ENCODE peak calls at places on chromosomes 11 and 22, in eight cellular contexts. Z, K, H, O, B, D, X and V are unnamed samples.

GRCh38 chr22:40367342-40367741 is 3.1 kb upstream of the SGSM3 start:
- DNase-seq in Z (no peak), K (no peak), H (no peak), O (peak), B (no peak), D (peak), X (no peak), V (no peak)

GRCh38 chr11:8327761-8328192 is 64.1 kb upstream of the LMO1 start:
- DNase-seq in Z (peak), K (no peak), H (no peak), O (no peak), B (no peak), D (no peak), X (no peak), V (no peak)

GRCh38 chr11:117772360-117772759 is 24.7 kb downstream of the DSCAML1 start:
- DNase-seq in Z (no peak), K (no peak), H (no peak), O (no peak), B (no peak), D (no peak), X (no peak), V (no peak)

GRCh38 chr11:45094958-45095690 is 51.3 kb upstream of the PRDM11 start:
- DNase-seq in Z (no peak), K (peak), H (no peak), O (no peak), B (no peak), D (no peak), X (peak), V (no peak)

GRCh38 chr11:12163181-12163841 is 52.9 kb downstream of the MICAL2 start:
- DNase-seq in Z (peak), K (no peak), H (peak), O (no peak), B (no peak), D (peak), X (peak), V (no peak)

GRCh38 chr11:34830648-34831047 is 85.5 kb downstream of the APIP start:
- DNase-seq in Z (no peak), K (no peak), H (no peak), O (no peak), B (no peak), D (no peak), X (no peak), V (no peak)

GRCh38 chr22:28440517-28441366 is 238.9 kb downstream of the TTC28 start:
- DNase-seq in Z (no peak), K (no peak), H (peak), O (no peak), B (no peak), D (no peak), X (no peak), V (no peak)

GRCh38 chr11:79156031-79156430 is 284.8 kb downstream of the TENM4 start:
- DNase-seq in Z (peak), K (no peak), H (no peak), O (no peak), B (no peak), D (no peak), X (peak), V (no peak)

GRCh38 chr11:128548655-128549255 is 38.6 kb downstream of the ETS1 start:
- DNase-seq in Z (no peak), K (no peak), H (no peak), O (peak), B (peak), D (peak), X (peak), V (no peak)

GRCh38 chr22:39283312-39284141 is 35.9 kb downstream of the RPL3 start:
- DNase-seq in Z (no peak), K (no peak), H (no peak), O (peak), B (no peak), D (peak), X (no peak), V (no peak)

GRCh38 chr11:131838016-131838415 is 467.6 kb downstream of the NTM start:
- DNase-seq in Z (no peak), K (no peak), H (no peak), O (no peak), B (no peak), D (no peak), X (no peak), V (no peak)

GRCh38 chr11:76030973-76031590 is 175.2 kb downstream of the WNT11 start:
- DNase-seq in Z (peak), K (no peak), H (peak), O (no peak), B (peak), D (no peak), X (no peak), V (no peak)

GRCh38 chr11:128299132-128299726 is 288.1 kb downstream of the ETS1 start:
- DNase-seq in Z (peak), K (peak), H (peak), O (no peak), B (no peak), D (no peak), X (no peak), V (no peak)

GRCh38 chr22:43232445-43232844 is 45.5 kb upstream of the TTLL12 start:
- DNase-seq in Z (no peak), K (no peak), H (no peak), O (no peak), B (no peak), D (no peak), X (no peak), V (no peak)

GRCh38 chr11:68297812-68298658 is 14.4 kb upstream of the LRP5 start:
- DNase-seq in Z (peak), K (peak), H (peak), O (peak), B (peak), D (peak), X (peak), V (peak)

GRCh38 chr11:13183094-13183825 is 94.3 kb upstream of the BMAL1 start:
- DNase-seq in Z (peak), K (no peak), H (peak), O (no peak), B (peak), D (no peak), X (no peak), V (no peak)

GRCh38 chr11:76678316-76678715 is 7.8 kb upstream of the LRRC32 start:
- DNase-seq in Z (no peak), K (no peak), H (no peak), O (no peak), B (no peak), D (no peak), X (no peak), V (peak)

GRCh38 chr11:128481135-128481534 is 106.2 kb downstream of the ETS1 start:
- DNase-seq in Z (peak), K (no peak), H (peak), O (no peak), B (no peak), D (no peak), X (no peak), V (no peak)

GRCh38 chr11:105447936-105448702 is 161.8 kb upstream of the GRIA4 start:
- DNase-seq in Z (no peak), K (no peak), H (no peak), O (no peak), B (no peak), D (no peak), X (peak), V (no peak)

GRCh38 chr11:71183878-71184277 is 68.5 kb downstream of the SHANK2 start:
- DNase-seq in Z (no peak), K (no peak), H (no peak), O (no peak), B (no peak), D (no peak), X (no peak), V (no peak)

GRCh38 chr11:56905442-56905841 is 83.3 kb upstream of the OR5AK2 start:
- DNase-seq in Z (no peak), K (no peak), H (no peak), O (no peak), B (no peak), D (peak), X (no peak), V (no peak)

GRCh38 chr11:94885133-94885532 is 88.2 kb downstream of the CWC15 start:
- DNase-seq in Z (peak), K (peak), H (peak), O (no peak), B (no peak), D (no peak), X (peak), V (no peak)

GRCh38 chr11:71322861-71323582 is 70.6 kb upstream of the SHANK2 start:
- DNase-seq in Z (no peak), K (no peak), H (no peak), O (no peak), B (no peak), D (no peak), X (no peak), V (no peak)

GRCh38 chr22:30224161-30224857 is 22.2 kb downstream of the LIF start:
- DNase-seq in Z (peak), K (no peak), H (no peak), O (no peak), B (no peak), D (no peak), X (no peak), V (no peak)

GRCh38 chr11:88414385-88414861 is 76.9 kb upstream of the CTSC start:
- DNase-seq in Z (peak), K (no peak), H (peak), O (no peak), B (no peak), D (peak), X (no peak), V (peak)

GRCh38 chr11:13681470-13681869 is 13.0 kb downstream of the FAR1 start:
- DNase-seq in Z (no peak), K (no peak), H (no peak), O (no peak), B (no peak), D (no peak), X (no peak), V (no peak)

GRCh38 chr11:24521586-24521985 is 24.7 kb downstream of the LUZP2 start:
- DNase-seq in Z (no peak), K (no peak), H (no peak), O (no peak), B (no peak), D (no peak), X (no peak), V (no peak)

GRCh38 chr11:133900176-133901105 is 55.1 kb upstream of the SPATA19 start:
- DNase-seq in Z (no peak), K (peak), H (no peak), O (peak), B (no peak), D (no peak), X (peak), V (no peak)

GRCh38 chr11:61963016-61963281 is 4.5 kb downstream of the FTH1 start:
- DNase-seq in Z (no peak), K (no peak), H (no peak), O (no peak), B (no peak), D (peak), X (no peak), V (no peak)

GRCh38 chr11:67680701-67681472 is 6.5 kb upstream of the ALDH3B2 start:
- DNase-seq in Z (no peak), K (no peak), H (no peak), O (no peak), B (no peak), D (no peak), X (no peak), V (no peak)

GRCh38 chr22:28208036-28208435 is 289.0 kb upstream of the PITPNB start:
- DNase-seq in Z (peak), K (no peak), H (no peak), O (no peak), B (no peak), D (no peak), X (no peak), V (no peak)

DNA sequence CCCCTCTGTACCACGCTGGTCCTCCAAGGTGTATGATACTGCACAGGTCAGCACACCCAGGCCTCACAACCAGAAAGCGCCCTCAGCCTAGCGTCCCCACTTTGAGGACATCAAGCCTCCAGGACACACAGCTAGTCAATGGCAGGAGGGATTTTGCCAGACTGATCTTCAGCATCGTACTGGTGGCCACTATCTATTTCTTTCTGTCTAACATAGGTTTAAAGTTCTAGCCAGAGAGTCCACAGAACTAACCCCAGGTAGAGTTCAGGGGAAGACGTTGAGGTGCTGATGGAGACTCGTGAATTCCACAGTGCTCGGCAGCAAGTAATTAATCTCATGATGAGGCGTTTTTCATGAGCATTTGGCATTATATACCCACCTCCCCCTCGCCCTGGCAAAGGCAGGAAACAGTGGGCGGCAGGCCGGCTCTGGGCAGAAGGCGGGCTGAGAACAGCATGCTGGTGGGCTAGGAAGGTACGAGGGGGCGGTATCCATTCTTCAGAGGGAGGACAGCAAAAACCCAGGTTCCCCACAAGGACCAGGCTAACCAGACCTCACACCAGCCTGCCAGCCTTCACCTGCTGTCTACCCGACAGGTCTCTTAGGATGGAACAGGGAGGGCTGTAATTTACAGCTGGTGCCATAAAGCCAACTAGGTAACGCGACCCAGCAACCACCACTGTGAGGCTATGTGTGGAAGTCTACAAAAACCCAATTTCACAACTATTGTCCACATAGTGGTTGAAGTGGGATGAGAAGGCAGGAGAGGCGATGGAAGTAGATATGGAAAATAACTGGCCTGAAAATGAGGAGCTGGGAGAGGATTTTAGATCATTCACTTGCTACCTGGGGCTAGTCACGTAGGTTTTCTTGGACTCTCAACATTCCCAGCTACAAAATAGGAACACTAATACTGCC is 18.5 kb downstream of the MYH9 start:
- DNase-seq in Z (no peak), K (no peak), H (no peak), O (no peak), B (no peak), D (no peak), X (peak), V (no peak)
- H3K4me3 ChIP-seq in Z (no peak), K (no peak), H (no peak), O (no peak), B (peak), D (peak), X (peak), V (no peak)

DNA sequence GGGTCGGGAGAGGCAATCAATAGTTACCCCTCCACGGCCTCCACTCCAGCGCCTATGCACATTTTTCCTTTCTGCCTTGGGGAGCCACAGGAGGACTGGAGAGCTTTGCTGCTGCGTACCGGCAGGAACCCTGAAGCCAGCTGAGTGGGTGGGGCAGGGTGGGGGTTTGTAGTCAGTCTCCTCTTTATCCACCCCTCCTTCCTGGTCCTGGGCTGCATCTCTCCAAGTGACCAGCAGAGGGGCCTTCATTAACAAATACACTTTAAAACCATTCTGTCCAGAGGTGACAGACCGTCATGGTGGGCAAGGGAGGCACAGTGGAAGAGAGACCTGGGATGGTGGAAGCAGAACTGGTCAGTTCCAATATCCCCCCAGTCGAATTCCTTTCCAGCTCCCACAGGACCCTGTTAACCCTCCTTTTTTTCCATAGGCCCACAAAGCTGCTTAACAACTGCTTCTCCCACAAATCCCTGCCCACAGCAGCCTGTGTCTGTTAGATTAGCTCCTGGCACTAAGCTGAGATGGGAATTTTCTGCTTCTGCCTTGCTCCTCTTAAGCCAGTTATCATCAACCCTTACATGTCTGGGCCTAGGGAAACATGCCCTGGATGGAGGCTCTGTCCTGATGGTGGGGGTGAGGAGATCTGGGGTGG is 3.9 kb upstream of the ABCG4 start:
- DNase-seq in Z (peak), K (peak), H (peak), O (peak), B (peak), D (peak), X (peak), V (peak)
- TF ChIP-seq CTCF in Z (peak), K (peak), H (peak), O (peak), B (peak), D (peak), X (peak), V (peak)

GRCh38 chr22:50031189-50032091 is 18.9 kb upstream of the IL17REL start:
- DNase-seq in Z (no peak), K (no peak), H (no peak), O (no peak), B (no peak), D (no peak), X (no peak), V (no peak)

GRCh38 chr22:50027639-50028537 is 15.3 kb upstream of the IL17REL start:
- DNase-seq in Z (peak), K (no peak), H (no peak), O (peak), B (no peak), D (peak), X (no peak), V (no peak)

GRCh38 chr22:50032941-50033601 is 20.5 kb upstream of the IL17REL start:
- DNase-seq in Z (no peak), K (no peak), H (no peak), O (no peak), B (no peak), D (no peak), X (no peak), V (no peak)

GRCh38 chr22:50032109-50032871 is 19.7 kb upstream of the IL17REL start:
- DNase-seq in Z (no peak), K (no peak), H (no peak), O (no peak), B (no peak), D (no peak), X (no peak), V (no peak)

GRCh38 chr22:50030315-50031188 is 18.0 kb upstream of the IL17REL start:
- DNase-seq in Z (peak), K (peak), H (peak), O (peak), B (peak), D (peak), X (peak), V (no peak)
- H3K4me3 ChIP-seq in Z (no peak), K (peak), H (no peak), O (no peak), B (peak), D (no peak), X (no peak), V (no peak)

DNA sequence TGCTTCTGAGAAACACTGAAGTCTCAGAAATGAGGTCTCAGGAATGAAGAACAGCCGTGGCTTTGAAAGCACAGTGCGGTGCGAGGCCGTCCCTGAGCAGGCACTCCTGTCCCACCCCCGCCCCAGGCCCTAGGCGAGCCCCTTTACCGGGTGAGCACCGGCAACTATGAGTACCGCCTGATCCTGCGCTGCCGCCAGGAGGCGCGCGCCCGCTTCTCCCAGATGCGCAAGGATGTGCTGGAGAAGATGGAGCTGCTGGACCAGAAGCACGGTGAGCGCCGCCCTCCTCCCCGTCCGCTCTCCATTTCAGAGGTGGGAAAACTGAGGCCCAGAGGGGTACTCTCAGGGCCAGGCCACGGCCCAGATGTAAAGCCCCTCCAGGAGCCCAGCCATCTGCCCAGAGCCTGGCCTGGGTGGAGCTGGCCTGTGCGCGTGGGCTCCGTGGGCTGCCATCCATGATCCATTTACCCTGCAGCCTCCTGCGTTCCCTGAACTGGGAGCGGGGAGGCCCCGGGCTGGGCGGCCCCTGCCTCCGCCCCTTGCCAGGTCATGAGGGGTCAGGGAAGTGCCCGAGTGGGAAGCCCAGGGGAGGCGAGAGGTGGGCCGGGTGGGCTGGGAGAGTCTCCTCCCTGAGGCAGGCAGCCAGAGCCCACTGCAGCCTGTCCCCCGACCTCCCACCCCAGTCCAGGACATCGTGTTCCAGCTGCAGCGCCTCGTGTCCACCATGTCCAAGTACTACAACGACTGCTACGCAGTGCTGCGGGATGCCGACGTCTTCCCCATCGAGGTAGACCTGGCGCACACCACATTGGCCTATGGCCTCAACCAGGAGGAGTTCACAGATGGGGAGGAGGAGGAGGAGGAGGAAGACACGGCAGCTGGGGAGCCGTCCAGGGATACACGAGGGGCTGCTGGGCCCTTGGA is 9.5 kb downstream of the SLC16A8 start:
- DNase-seq in Z (peak), K (peak), H (peak), O (no peak), B (peak), D (no peak), X (peak), V (no peak)
- TF ChIP-seq CTCF in Z (peak), K (no peak), H (peak), O (no peak), B (peak), D (no peak), X (peak), V (peak)

DNA sequence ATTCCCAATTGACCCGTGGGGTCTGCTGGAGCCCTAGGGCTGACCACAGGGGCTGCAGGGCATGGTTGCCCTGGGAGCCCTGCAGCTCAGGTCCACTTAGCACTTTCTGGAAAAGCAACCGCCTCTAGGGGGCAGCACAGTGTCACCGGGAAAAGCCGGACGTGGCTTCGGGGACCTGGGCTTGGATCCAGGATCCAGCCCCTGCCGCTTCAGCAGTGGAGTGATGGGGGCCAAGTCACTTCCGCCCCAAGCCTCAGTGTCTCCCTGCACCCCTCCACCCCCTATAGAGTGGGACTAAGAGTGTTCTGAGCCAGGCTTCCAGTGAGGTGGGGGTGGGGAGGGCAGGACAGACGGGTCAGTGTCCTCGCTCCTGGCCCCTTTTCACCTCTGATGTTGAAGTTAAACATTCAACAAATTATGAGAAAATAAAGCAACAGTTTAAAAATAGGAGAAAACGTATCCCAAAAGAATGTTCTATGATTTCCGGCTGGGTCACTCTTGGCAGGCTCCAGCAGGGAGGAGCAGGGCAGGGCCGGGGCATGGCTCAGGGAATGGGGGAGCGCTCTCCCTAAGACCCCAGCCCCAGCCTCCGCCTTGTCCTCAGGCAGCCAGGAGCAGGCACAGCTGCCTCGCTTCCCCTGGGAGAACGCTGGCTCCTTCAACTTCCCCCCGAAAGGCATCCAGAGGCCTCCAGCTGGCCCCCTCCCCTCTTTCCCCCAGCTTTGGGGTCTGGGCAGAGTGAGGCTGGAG is 96.5 kb upstream of the FGF3 start:
- DNase-seq in Z (peak), K (peak), H (peak), O (peak), B (peak), D (peak), X (peak), V (peak)
- H3K4me3 ChIP-seq in Z (no peak), K (no peak), H (peak), O (peak), B (no peak), D (peak), X (no peak), V (no peak)

GRCh38 chr11:60944504-60945294 is 7.3 kb downstream of the SLC15A3 start:
- DNase-seq in Z (no peak), K (no peak), H (no peak), O (no peak), B (peak), D (no peak), X (peak), V (no peak)
- TF ChIP-seq CTCF in Z (peak), K (peak), H (peak), O (no peak), B (peak), D (no peak), X (peak), V (peak)